ENCODE peak calls at places on chromosomes 7 and 10, in seven cellular contexts. O is body of pancreas, R is breast epithelium, Q is HCT116, I is suprapubic skin, U is prostate gland, A is endothelial cell of umbilical vein. C is an unnamed sample.
A peak's percentile ranks its signal among the peaks of the same experiment; 100 is the strongest.

GRCh38 chr7:4383584-4383983 is 298.5 kb upstream of the FOXK1 start:
- DNase-seq in Q (no peak), I (no peak), O (no peak), U (no peak), R (no peak), A (no peak), C (no peak)

GRCh38 chr7:14403587-14403986 is 414.1 kb upstream of the ETV1 start:
- DNase-seq in U (no peak), Q (no peak), I (no peak), R (no peak), A (no peak), O (no peak), C (no peak)

GRCh38 chr7:151086802-151087246 is 549 bp downstream of the AGAP3 start:
- DNase-seq in Q (no peak), A (no peak), U (no peak), I (no peak), R (no peak), O (no peak), C (peak; percentile 69)

GRCh38 chr10:35517431-35518181 is 87.5 kb upstream of the GJD4 start:
- DNase-seq in U (no peak), Q (no peak), R (no peak), O (no peak), I (no peak), A (no peak), C (no peak)

GRCh38 chr7:19362099-19362498 is 216.9 kb upstream of the FERD3L start:
- DNase-seq in I (no peak), R (no peak), A (no peak), O (no peak), U (no peak), Q (no peak), C (no peak)

GRCh38 chr10:79385804-79386531 is 38.7 kb downstream of the PPIF start:
- DNase-seq in U (peak; percentile 3), Q (no peak), I (peak; percentile 58), R (peak; percentile 14), A (no peak), O (no peak), C (peak; percentile 31)

GRCh38 chr7:157661611-157661975 is 324.8 kb downstream of the DNAJB6 start:
- DNase-seq in R (no peak), U (no peak), O (no peak), A (no peak), I (peak; percentile 22), Q (no peak), C (no peak)

GRCh38 chr7:141991144-141991543 is 4.5 kb upstream of the MGAM start:
- DNase-seq in O (no peak), I (no peak), A (no peak), U (no peak), Q (no peak), R (no peak), C (peak; percentile 72)

GRCh38 chr7:115232041-115232440 is 310.1 kb downstream of the MDFIC start:
- DNase-seq in A (no peak), Q (no peak), O (no peak), I (no peak), R (no peak), U (no peak), C (no peak)

GRCh38 chr7:29299986-29300609 is 105.5 kb downstream of the CHN2 start:
- DNase-seq in A (no peak), U (no peak), O (no peak), R (no peak), Q (no peak), I (no peak), C (no peak)

GRCh38 chr10:72316748-72317435 is 37.8 kb downstream of the DNAJB12 start:
- DNase-seq in R (no peak), Q (no peak), I (no peak), O (peak; percentile 77), U (peak; percentile 50), A (peak; percentile 61), C (peak; percentile 73)

GRCh38 chr10:92756233-92757065 is 66.7 kb downstream of the HHEX start:
- DNase-seq in U (no peak), O (no peak), I (no peak), Q (no peak), A (peak; percentile 96), R (no peak), C (peak; percentile 72)

GRCh38 chr10:42783181-42783549 is 570 bp downstream of the BMS1 start:
- DNase-seq in U (peak; percentile 22), O (peak; percentile 23), I (no peak), R (no peak), Q (no peak), A (peak; percentile 84), C (peak; percentile 34)

GRCh38 chr10:116702165-116702564 is 40.2 kb downstream of the HSPA12A start:
- DNase-seq in U (no peak), O (no peak), Q (no peak), A (no peak), I (peak; percentile 22), R (no peak), C (no peak)

GRCh38 chr7:3200504-3200903 is 100.5 kb upstream of the SDK1 start:
- DNase-seq in I (no peak), Q (peak; percentile 12), R (no peak), A (peak; percentile 36), O (peak; percentile 58), U (no peak), C (peak; percentile 20)

GRCh38 chr10:109895095-109895818 is 28.1 kb downstream of the XPNPEP1 start:
- DNase-seq in A (no peak), R (no peak), U (no peak), I (no peak), O (peak; percentile 36), Q (no peak), C (no peak)

GRCh38 chr10:78023741-78024140 is 5.6 kb downstream of the POLR3A start:
- DNase-seq in A (no peak), Q (no peak), U (no peak), O (no peak), R (no peak), I (no peak), C (no peak)

GRCh38 chr10:96560970-96561887 is 25.6 kb downstream of the TM9SF3 start:
- DNase-seq in O (no peak), U (no peak), A (no peak), R (no peak), Q (no peak), I (no peak), C (no peak)

GRCh38 chr7:155470686-155471638 is 13.0 kb downstream of the EN2 start:
- DNase-seq in O (no peak), U (no peak), R (no peak), A (no peak), Q (no peak), I (peak; percentile 49), C (no peak)

GRCh38 chr7:138776156-138776833 is 21.5 kb upstream of the TMEM213 start:
- DNase-seq in O (no peak), Q (no peak), R (no peak), I (no peak), A (no peak), U (no peak), C (no peak)

DNA sequence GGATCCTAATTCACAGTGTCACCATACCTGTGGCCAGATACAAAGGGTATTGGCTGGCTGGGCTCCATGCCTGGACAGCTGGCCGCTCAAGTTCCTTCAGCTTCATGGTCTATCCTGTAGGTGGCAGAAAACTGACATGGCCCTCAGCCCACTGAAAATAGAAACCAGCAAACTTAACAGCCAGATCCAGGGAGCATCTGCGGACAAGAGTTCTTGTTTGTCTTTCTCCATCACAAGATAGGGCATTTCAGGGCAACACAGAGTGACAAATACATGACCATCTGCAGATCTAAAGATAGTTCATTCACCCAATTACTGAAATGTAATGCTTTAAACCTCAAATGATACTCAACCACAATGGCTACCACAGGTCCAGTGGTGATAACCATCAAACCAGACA is 2.8 kb downstream of the SEC31B start:
- DNase-seq in U (no peak), I (no peak), A (no peak), O (no peak), R (no peak), Q (no peak), C (peak; percentile 31)
- TF ChIP-seq CTCF in U (no peak), I (no peak), A (peak; percentile 17), O (no peak), R (no peak), Q (no peak), C (no peak)

GRCh38 chr10:133117036-133117687 is 29.4 kb downstream of the ADGRA1 start:
- DNase-seq in A (no peak), Q (no peak), I (no peak), R (no peak), U (no peak), O (no peak), C (no peak)
- TF ChIP-seq POLR2A in A (no peak), Q (no peak), I (no peak), R (no peak), U (no peak), O (no peak), C (no peak)

DNA sequence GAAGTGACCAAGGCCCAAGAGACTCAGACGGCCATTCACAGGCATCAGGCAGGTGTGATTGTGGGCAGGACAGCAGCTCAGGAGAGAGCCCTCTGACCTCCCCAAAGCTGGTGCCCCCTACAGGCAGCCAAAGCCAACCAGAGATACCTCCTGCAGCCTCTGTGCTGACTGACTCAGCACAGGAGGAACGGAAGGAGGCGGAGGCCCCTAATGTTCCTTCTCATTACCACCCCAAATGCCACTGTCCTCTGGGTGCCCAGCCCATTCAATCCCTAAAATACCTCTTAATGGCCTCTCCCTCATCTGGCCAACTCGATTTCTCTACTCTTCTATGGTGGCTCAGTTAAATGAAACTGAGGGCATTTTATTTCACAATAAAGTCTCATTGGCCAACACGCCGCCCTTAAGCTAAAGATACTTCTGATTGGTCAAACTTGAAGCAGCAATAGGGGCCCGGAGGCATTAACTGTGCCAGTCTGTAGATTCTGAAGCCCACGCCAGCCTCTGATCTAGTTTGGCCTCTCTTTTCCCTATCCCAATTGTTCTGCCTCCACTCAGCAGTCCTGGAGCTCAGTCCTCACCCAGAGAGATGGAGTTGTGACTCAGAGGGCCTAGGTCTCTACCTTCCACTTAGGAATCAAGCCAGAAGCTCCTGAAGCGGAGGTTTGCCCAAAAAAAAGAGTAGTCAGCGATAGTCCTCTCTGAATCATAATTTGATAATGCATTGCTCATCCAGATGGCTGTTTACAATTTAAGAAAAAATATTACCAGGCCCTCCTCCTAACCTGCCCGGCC is 1.2 kb downstream of the CYREN start:
- DNase-seq in Q (peak; percentile 68), U (no peak), R (no peak), A (peak; percentile 26), O (no peak), I (no peak), C (peak; percentile 80)
- TF ChIP-seq CTCF in Q (peak; percentile 69), U (no peak), R (no peak), A (peak; percentile 46), O (no peak), I (no peak), C (peak; percentile 77)

GRCh38 chr10:73653195-73653594 is 2.6 kb downstream of the SYNPO2L start:
- DNase-seq in U (no peak), A (no peak), O (no peak), I (no peak), Q (no peak), R (no peak), C (no peak)

GRCh38 chr10:73650537-73651331 is 5.1 kb downstream of the SYNPO2L start:
- DNase-seq in O (peak; percentile 12), Q (no peak), I (no peak), A (no peak), R (no peak), U (no peak), C (peak; percentile 74)

GRCh38 chr10:73653701-73654100 is 2.1 kb downstream of the SYNPO2L start:
- DNase-seq in A (no peak), I (no peak), Q (no peak), U (peak; percentile 17), O (no peak), R (no peak), C (peak; percentile 88)

GRCh38 chr10:73655990-73656298 is at the start of gene SYNPO2L:
- DNase-seq in R (no peak), I (no peak), Q (no peak), O (no peak), U (no peak), A (no peak), C (peak; percentile 79)

GRCh38 chr10:73655257-73655989 is 406 bp downstream of the SYNPO2L start:
- DNase-seq in Q (no peak), I (no peak), U (no peak), R (no peak), O (no peak), A (no peak), C (peak; percentile 89)
- TF ChIP-seq POLR2A in Q (no peak), I (no peak), U (no peak), R (no peak), O (no peak), A (no peak), C (no peak)